ENCODE peak calls at places on chromosomes 16 and 17, in five cellular contexts. Y is OCI-LY7, U is neural progenitor cell, E is MM.1S, G is PC-3. P is an unnamed sample.

GRCh38 chr17:19299214-19299747 is 62.1 kb downstream of the EPN2 start:
- DNase-seq in Y (no peak), U (peak; percentile 44), E (no peak), G (no peak), P (no peak)

GRCh38 chr17:65487161-65487560 is 74.3 kb downstream of the AXIN2 start:
- DNase-seq in Y (no peak), U (no peak), E (no peak), G (no peak), P (no peak)

GRCh38 chr17:58968662-58969061 is 138.0 kb downstream of the TRIM37 start:
- DNase-seq in Y (no peak), U (no peak), E (no peak), G (no peak), P (no peak)

GRCh38 chr17:79459003-79459655 is 151.7 kb downstream of the RBFOX3 start:
- DNase-seq in Y (no peak), U (no peak), E (no peak), G (no peak), P (no peak)

GRCh38 chr17:80445152-80446110 is 30.5 kb downstream of the ENDOV start:
- DNase-seq in Y (no peak), U (no peak), E (no peak), G (no peak), P (no peak)

GRCh38 chr16:3824121-3824795 is 56.3 kb downstream of the CREBBP start:
- DNase-seq in Y (no peak), U (no peak), E (no peak), G (no peak), P (no peak)

GRCh38 chr17:46876353-46876887 is 25.0 kb downstream of the WNT9B start:
- DNase-seq in Y (peak; percentile 71), U (peak; percentile 53), E (peak; percentile 76), G (peak; percentile 79), P (peak; percentile 73)

GRCh38 chr16:71441348-71441781 is 489 bp downstream of the TLE7 start:
- DNase-seq in Y (no peak), U (no peak), E (no peak), G (no peak), P (no peak)

GRCh38 chr16:26204138-26204537 is 512.4 kb downstream of the HS3ST4 start:
- DNase-seq in Y (no peak), U (no peak), E (no peak), G (no peak), P (no peak)

GRCh38 chr17:39225308-39225973 is at the start of gene STAC2:
- DNase-seq in Y (no peak), U (no peak), E (no peak), G (no peak), P (no peak)

GRCh38 chr17:11144358-11145233 is 96.4 kb upstream of the SHISA6 start:
- DNase-seq in Y (peak; percentile 12), U (peak; percentile 69), E (peak; percentile 35), G (peak; percentile 57), P (peak; percentile 78)

GRCh38 chr17:76889323-76889722 is 21.1 kb downstream of the MGAT5B start:
- DNase-seq in Y (no peak), U (no peak), E (no peak), G (no peak), P (no peak)

GRCh38 chr16:89371968-89372634 is 118.3 kb downstream of the ANKRD11 start:
- DNase-seq in Y (no peak), U (no peak), E (no peak), G (no peak), P (no peak)

GRCh38 chr16:89822188-89823086 is 5.8 kb upstream of the SPIRE2 start:
- DNase-seq in Y (no peak), U (peak; percentile 44), E (no peak), G (no peak), P (peak; percentile 77)

GRCh38 chr17:30556374-30557332 is 79.4 kb downstream of the GOSR1 start:
- DNase-seq in Y (no peak), U (no peak), E (no peak), G (no peak), P (no peak)

GRCh38 chr17:31754239-31754945 is 104.7 kb downstream of the COPRS start:
- DNase-seq in Y (no peak), U (no peak), E (no peak), G (peak; percentile 50), P (peak; percentile 28)

GRCh38 chr16:89187337-89188063 is 12.8 kb downstream of the SLC22A31 start:
- DNase-seq in Y (peak; percentile 38), U (peak; percentile 42), E (no peak), G (no peak), P (no peak)

GRCh38 chr17:10772425-10773380 is 31.2 kb downstream of the TMEM238L start:
- DNase-seq in Y (peak; percentile 24), U (peak; percentile 82), E (peak; percentile 45), G (peak; percentile 83), P (peak; percentile 42)

GRCh38 chr16:56558024-56558747 is 6.7 kb upstream of the MT4 start:
- DNase-seq in Y (no peak), U (no peak), E (no peak), G (peak; percentile 89), P (no peak)

GRCh38 chr16:24504467-24505345 is 34.7 kb upstream of the RBBP6 start:
- DNase-seq in Y (peak; percentile 70), U (peak; percentile 78), E (peak; percentile 68), G (peak; percentile 72), P (peak; percentile 74)

GRCh38 chr16:27317320-27317719 is 3.5 kb downstream of the IL4R start:
- DNase-seq in Y (no peak), U (no peak), E (no peak), G (no peak), P (no peak)

GRCh38 chr17:7548585-7549400 is at the start of gene TNFSF12:
- DNase-seq in Y (no peak), U (peak; percentile 61), E (no peak), G (peak; percentile 31), P (peak; percentile 77)

GRCh38 chr17:36661047-36661666 is 59.8 kb downstream of the MRM1 start:
- DNase-seq in Y (no peak), U (no peak), E (no peak), G (no peak), P (no peak)

GRCh38 chr17:81470944-81471803 is 41.4 kb downstream of the ACTG1 start:
- DNase-seq in Y (no peak), U (peak; percentile 72), E (no peak), G (peak; percentile 57), P (no peak)

GRCh38 chr17:63832455-63832854 is 5.0 kb upstream of the FTSJ3 start:
- DNase-seq in Y (no peak), U (no peak), E (no peak), G (no peak), P (no peak)
- TF ChIP-seq CTCF in Y (peak; percentile 26), U (no peak), E (no peak), G (no peak), P (no peak)

GRCh38 chr17:63950940-63951907 is 19.1 kb upstream of the CD79B start:
- DNase-seq in Y (peak; percentile 84), U (no peak), E (peak; percentile 74), G (peak; percentile 82), P (peak; percentile 69)
- TF ChIP-seq EZH2phosphoT487 in Y (no peak), U (no peak), E (no peak), G (no peak), P (no peak)

GRCh38 chr17:74647871-74648672 is 24.5 kb upstream of the CD300E start:
- DNase-seq in Y (no peak), U (no peak), E (no peak), G (no peak), P (peak; percentile 57)
- H4K20me1 ChIP-seq in Y (no peaks in the 10 kb centered on the region), U (no peaks in the 10 kb centered on the region), E (no peaks in the 10 kb centered on the region), G (no peaks in the 10 kb centered on the region), P (no peaks in the 10 kb centered on the region)

DNA sequence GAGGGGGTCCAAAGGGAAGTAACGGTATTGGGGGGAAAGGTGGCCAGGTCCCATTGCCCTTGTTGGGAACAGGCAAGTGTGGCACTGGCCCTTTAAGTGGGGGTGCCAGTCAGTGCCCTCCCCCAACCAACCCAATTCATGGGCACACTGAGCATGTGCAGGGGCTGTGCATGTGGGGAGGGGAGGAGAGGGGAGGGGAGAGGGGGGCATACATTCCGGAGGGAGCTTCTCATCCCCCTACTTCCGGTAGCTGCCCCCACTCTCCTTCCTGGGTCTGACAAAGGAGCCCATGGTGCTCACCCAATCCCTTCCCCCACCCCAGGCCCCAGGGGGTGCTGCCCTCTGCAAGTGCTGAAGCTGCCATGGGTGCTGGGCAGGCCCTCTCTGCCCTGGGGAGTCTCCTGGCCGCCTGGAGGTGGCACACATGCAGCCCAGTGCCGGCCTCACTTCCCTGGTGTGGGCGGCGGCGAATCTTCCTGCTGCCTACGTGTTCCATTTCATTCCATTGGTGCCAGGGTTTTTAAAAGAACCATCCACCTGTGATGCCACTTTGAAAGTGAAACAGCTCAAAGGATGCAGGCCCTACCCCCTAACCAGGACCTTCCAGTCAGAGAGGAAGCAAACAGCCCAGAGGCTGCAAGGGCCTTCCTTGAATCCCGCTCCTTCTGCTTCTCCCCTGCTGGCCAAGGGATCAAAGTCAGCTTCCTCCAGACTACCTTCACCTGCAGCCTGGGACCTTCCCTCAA is 11.0 kb downstream of the HEXIM2 start:
- DNase-seq in Y (peak; percentile 81), U (peak; percentile 62), E (peak; percentile 56), G (peak; percentile 97), P (peak; percentile 64)
- TF ChIP-seq CTCF in Y (no peak), U (no peak), E (peak; percentile 48), G (peak; percentile 34), P (no peak)

GRCh38 chr17:57906910-57907309 is 48.3 kb downstream of the CUEDC1 start:
- DNase-seq in Y (no peak), U (peak; percentile 81), E (no peak), G (no peak), P (no peak)
- TF ChIP-seq EZH2phosphoT487 in Y (no peak), U (no peak), E (no peak), G (no peak), P (no peak)

DNA sequence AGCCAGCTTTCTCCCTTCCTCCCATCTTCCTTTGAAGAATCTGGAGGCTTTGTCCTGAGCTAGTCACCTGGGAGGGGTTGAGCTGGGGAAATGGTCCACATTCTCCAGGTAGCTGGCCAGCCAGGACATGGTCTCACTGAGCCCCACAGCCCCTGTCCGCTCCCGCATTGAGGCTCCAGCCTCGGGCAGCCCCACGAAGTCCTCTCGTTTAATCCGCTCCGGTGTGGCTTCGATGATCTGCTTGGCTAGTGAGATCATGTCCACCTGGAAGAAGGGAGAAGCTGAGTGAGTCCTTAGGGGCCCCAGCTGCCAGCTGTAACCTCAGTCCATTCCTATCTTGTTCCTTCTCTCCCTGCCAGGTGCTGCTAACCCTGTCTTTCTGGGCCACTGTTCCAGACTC is 2.7 kb upstream of the SPAG7 start:
- DNase-seq in Y (no peak), U (no peak), E (no peak), G (no peak), P (no peak)
- H4K20me1 ChIP-seq in Y (no peaks in the 10 kb centered on the region), U (peaks cover 40% of the 10 kb centered on the region), E (no peaks in the 10 kb centered on the region), G (no peaks in the 10 kb centered on the region), P (no peaks in the 10 kb centered on the region)

GRCh38 chr17:45666046-45666600 is 118.0 kb upstream of the CRHR1 start:
- DNase-seq in Y (no peak), U (peak; percentile 39), E (no peak), G (peak; percentile 17), P (no peak)
- TF ChIP-seq CTCF in Y (peak; percentile 19), U (peak; percentile 47), E (no peak), G (peak; percentile 57), P (no peak)